ENCODE peak calls at places on chromosomes 4 and X, in eight cellular contexts. C is body of pancreas; O is effector memory CD4-positive, alpha-beta T cell; R is bronchial epithelial cell; I is mesendoderm; B is H1; W is heart right ventricle; U is cardiac muscle cell. T is an unnamed sample.

GRCh38 chrX:1242901-1243402 is 25.7 kb upstream of the CSF2RA start:
- DNase-seq in W (no peak), I (peak), B (no peak), U (no peak), C (no peak), R (peak), O (no peak), T (no peak)

GRCh38 chr4:45569619-45570018 is 554.2 kb downstream of the GABRG1 start:
- DNase-seq in W (no peak), C (no peak), R (no peak), U (no peak), I (no peak), O (no peak), B (no peak), T (no peak)

GRCh38 chrX:28177202-28177601 is 196.0 kb upstream of the DCAF8L1 start:
- DNase-seq in R (peak), C (no peak), B (peak), I (peak), U (no peak), O (no peak), W (no peak), T (no peak)

GRCh38 chrX:40282901-40283674 is 185.3 kb upstream of the BCOR start:
- DNase-seq in C (no peak), O (no peak), B (no peak), R (no peak), U (peak), I (no peak), W (no peak), T (no peak)

GRCh38 chr4:87399148-87399547 is 8.2 kb upstream of the HSD17B11 start:
- DNase-seq in W (peak), I (no peak), B (peak), O (no peak), U (no peak), C (peak), R (no peak), T (no peak)

GRCh38 chr4:80197132-80197573 is at the start of gene PRDM8:
- DNase-seq in U (no peak), I (peak), R (no peak), W (no peak), B (peak), O (no peak), C (no peak), T (no peak)

GRCh38 chr4:96638132-96638531 is 798.2 kb downstream of the PDHA2 start:
- DNase-seq in O (no peak), C (no peak), W (no peak), I (peak), R (no peak), B (no peak), U (no peak), T (no peak)

GRCh38 chrX:34053931-34054330 is 78.2 kb downstream of the FAM47A start:
- DNase-seq in C (no peak), R (no peak), I (peak), B (peak), W (no peak), O (no peak), U (no peak), T (no peak)

GRCh38 chr4:107220976-107221375 is 184.9 kb upstream of the DKK2 start:
- DNase-seq in B (no peak), U (peak), I (no peak), W (no peak), O (no peak), C (no peak), R (no peak), T (no peak)

GRCh38 chr4:25800253-25800652 is 62.5 kb downstream of the SEL1L3 start:
- DNase-seq in U (no peak), O (no peak), I (no peak), C (no peak), B (no peak), W (no peak), R (no peak), T (no peak)

GRCh38 chr4:123256006-123256405 is 140.6 kb upstream of the SPRY1 start:
- DNase-seq in U (no peak), O (no peak), I (no peak), R (no peak), C (no peak), W (no peak), B (no peak), T (no peak)

GRCh38 chr4:118281611-118282442 is 71.0 kb downstream of the PRSS12 start:
- DNase-seq in R (peak), B (no peak), I (peak), O (no peak), U (peak), C (peak), W (no peak), T (no peak)

GRCh38 chrX:147962476-147962875 is 18.7 kb upstream of the FMR1NB start:
- DNase-seq in R (peak), I (no peak), U (no peak), O (no peak), B (no peak), C (no peak), W (no peak), T (no peak)

GRCh38 chr4:76951333-76952033 is 1.9 kb downstream of the SEPTIN11 start:
- DNase-seq in U (peak), R (no peak), W (no peak), I (no peak), C (no peak), O (no peak), B (no peak), T (no peak)

GRCh38 chr4:107349732-107350131 is 313.6 kb upstream of the DKK2 start:
- DNase-seq in C (no peak), R (no peak), B (no peak), O (no peak), W (no peak), U (no peak), I (peak), T (no peak)

GRCh38 chr4:152972821-152973613 is 36.9 kb downstream of the FHDC1 start:
- DNase-seq in I (peak), O (no peak), B (no peak), U (peak), W (no peak), C (no peak), R (peak), T (no peak)

GRCh38 chr4:19472669-19473068 is 779.0 kb upstream of the SLIT2 start:
- DNase-seq in U (peak), I (no peak), C (no peak), R (no peak), W (no peak), O (no peak), B (no peak), T (no peak)

DNA sequence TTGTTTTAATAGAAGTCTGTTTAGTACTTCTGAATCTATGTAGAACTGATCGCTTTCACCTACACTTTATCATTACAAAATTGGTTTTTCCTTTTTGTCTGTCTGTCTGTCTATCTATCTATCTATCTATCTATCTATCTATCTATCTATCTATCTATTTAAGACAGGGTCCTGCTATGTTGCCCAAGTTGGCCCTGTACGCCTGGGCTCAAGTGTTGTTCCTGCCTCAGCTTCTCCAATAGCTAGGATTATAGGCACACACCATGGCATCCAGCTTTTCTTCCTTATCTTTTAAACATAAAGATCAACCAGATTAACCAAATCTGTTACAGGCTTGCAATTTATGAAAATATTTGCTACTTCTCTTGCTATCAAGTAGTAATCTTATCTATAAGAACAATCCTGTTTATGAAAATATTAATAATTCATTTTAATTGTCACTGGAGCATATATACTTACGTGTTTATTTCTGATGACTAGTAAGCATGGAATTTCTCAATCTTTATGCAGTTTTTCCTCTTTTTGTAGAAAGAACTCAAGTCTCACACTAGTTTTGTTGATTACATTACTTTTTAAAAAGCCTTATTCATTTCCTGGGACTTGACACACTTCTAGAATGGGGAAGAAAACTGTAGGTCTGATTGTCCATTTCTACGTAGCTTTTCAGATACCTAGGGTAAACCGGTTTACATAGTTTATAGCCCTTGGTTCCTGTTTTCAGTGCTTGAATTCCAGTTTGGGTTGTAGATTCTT is 24.6 kb downstream of the KIAA0232 start:
- DNase-seq in B (no peak), C (no peak), I (no peak), O (no peak), W (no peak), R (no peak), U (peak), T (no peak)
- H3K4me3 ChIP-seq in B (no peak), C (no peak), I (no peak), O (no peak), W (no peak), R (no peak), U (no peak), T (no peak)

DNA sequence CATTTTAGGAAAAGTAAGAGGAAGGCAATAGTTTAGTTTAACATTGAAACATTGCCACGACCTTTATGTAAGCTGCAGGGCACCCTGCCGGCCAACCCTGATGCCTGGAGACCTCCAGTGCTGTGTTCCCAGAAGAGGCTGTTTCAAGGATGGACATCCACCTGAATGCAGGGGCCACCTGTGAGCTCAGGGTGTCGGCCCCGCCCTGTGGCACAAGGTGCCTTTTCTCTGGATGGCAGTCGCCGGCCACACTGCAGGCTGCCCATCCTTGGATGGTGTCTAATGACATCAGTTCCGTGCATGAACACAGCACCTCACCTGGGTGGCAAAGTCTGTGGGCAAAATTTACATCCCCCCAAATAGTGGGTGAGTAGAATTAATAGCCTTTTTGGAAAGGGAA is 180.0 kb downstream of the AFAP1 start:
- DNase-seq in I (no peak), W (no peak), B (no peak), O (no peak), C (no peak), U (no peak), R (no peak), T (no peak)
- H3K4me3 ChIP-seq in I (no peak), W (no peak), B (no peak), O (peak), C (no peak), U (no peak), R (no peak), T (no peak)

GRCh38 chr4:52837716-52838558 is 24.2 kb upstream of the RASL11B start:
- DNase-seq in I (peak), O (no peak), R (peak), U (peak), C (peak), B (no peak), W (no peak), T (no peak)
- H3K4me3 ChIP-seq in I (no peak), O (no peak), R (no peak), U (no peak), C (no peak), B (no peak), W (no peak), T (no peak)

GRCh38 chr4:85477538-85477937 is 2.6 kb downstream of the ARHGAP24 start:
- DNase-seq in I (no peak), O (no peak), R (no peak), U (no peak), C (no peak), B (no peak), W (no peak), T (no peak)
- H3K4me3 ChIP-seq in I (no peak), O (no peak), R (no peak), U (no peak), C (no peak), B (no peak), W (peak), T (no peak)

T was measured in iPS DF 6.9.